ENCODE peak calls at places on chromosomes 5 and 9, in nine cellular contexts. Q is astrocyte; T is activated CD4-positive, alpha-beta T cell treated with anti-CD3 and anti-CD28 coated beads for 36 hours; E is psoas muscle; I is stimulated activated CD4-positive, alpha-beta T cell treated with anti-CD3 and anti-CD28 coated beads, Interleukin-1b, Interleukin-23, amount 100 ng/mL, for 24 hours; D is mucosa of descending colon; N is LoVo; K is IMR-90; B is GM23248. V is an unnamed sample.
A peak's percentile ranks its signal among the peaks of the same experiment; 100 is the strongest.

GRCh38 chr5:38265546-38266179 is 7.3 kb downstream of the EGFLAM start:
- DNase-seq in Q (peak; percentile 18), T (peak; percentile 70), E (peak; percentile 54), I (peak; percentile 7), D (peak; percentile 31), N (peak; percentile 67), K (peak; percentile 40), B (peak; percentile 63), V (peak; percentile 38)

GRCh38 chr9:135995816-135996215 is 34.6 kb upstream of the UBAC1 start:
- DNase-seq in Q (no peak), T (no peak), E (no peak), I (no peak), D (no peak), N (no peak), K (no peak), B (no peak), V (no peak)

GRCh38 chr5:35851282-35851681 is 5.4 kb upstream of the IL7R start:
- DNase-seq in Q (peak; percentile 27), T (no peak), E (no peak), I (no peak), D (no peak), N (no peak), K (peak; percentile 35), B (peak; percentile 77), V (no peak)

GRCh38 chr9:124960409-124960752 is 19.5 kb upstream of the GOLGA1 start:
- DNase-seq in Q (no peak), T (no peak), E (no peak), I (no peak), D (no peak), N (no peak), K (peak; percentile 83), B (peak; percentile 36), V (no peak)

GRCh38 chr5:107467137-107467932 is 203.4 kb downstream of the EFNA5 start:
- DNase-seq in Q (no peak), T (no peak), E (no peak), I (no peak), D (peak; percentile 44), N (no peak), K (no peak), B (no peak), V (no peak)

GRCh38 chr9:8365029-8365428 is 565.5 kb upstream of the DMAC1 start:
- DNase-seq in Q (peak; percentile 83), T (no peak), E (no peak), I (no peak), D (no peak), N (no peak), K (peak; percentile 76), B (no peak), V (no peak)

GRCh38 chr9:81082251-81082650 is 607.1 kb downstream of the TLE1 start:
- DNase-seq in Q (peak; percentile 65), T (no peak), E (no peak), I (no peak), D (no peak), N (no peak), K (peak; percentile 21), B (no peak), V (no peak)

GRCh38 chr5:79792518-79792917 is 102.9 kb downstream of the CMYA5 start:
- DNase-seq in Q (no peak), T (no peak), E (no peak), I (no peak), D (no peak), N (no peak), K (no peak), B (no peak), V (no peak)

GRCh38 chr5:83048277-83048676 is 28.9 kb downstream of the TMEM167A start:
- DNase-seq in Q (peak; percentile 31), T (no peak), E (no peak), I (no peak), D (no peak), N (no peak), K (peak; percentile 44), B (no peak), V (no peak)

GRCh38 chr9:130950039-130950311 is 10.9 kb upstream of the FIBCD1 start:
- DNase-seq in Q (no peak), T (no peak), E (no peak), I (no peak), D (no peak), N (no peak), K (no peak), B (no peak), V (no peak)

GRCh38 chr9:71854811-71855210 is 56.2 kb downstream of the ABHD17B start:
- DNase-seq in Q (no peak), T (no peak), E (no peak), I (no peak), D (no peak), N (no peak), K (no peak), B (no peak), V (peak; percentile 10)

GRCh38 chr5:141513021-141513626 is 24.2 kb downstream of the PCDHGC5 start:
- DNase-seq in Q (peak; percentile 60), T (peak; percentile 72), E (no peak), I (no peak), D (peak; percentile 65), N (no peak), K (peak; percentile 59), B (peak; percentile 83), V (no peak)

GRCh38 chr9:87827341-87827740 is 55.3 kb upstream of the SPATA31E1 start:
- DNase-seq in Q (peak; percentile 45), T (no peak), E (no peak), I (no peak), D (no peak), N (no peak), K (no peak), B (peak; percentile 33), V (no peak)

GRCh38 chr9:35370241-35370640 is 119.7 kb upstream of the RUSC2 start:
- DNase-seq in Q (no peak), T (no peak), E (no peak), I (no peak), D (no peak), N (no peak), K (no peak), B (no peak), V (no peak)

GRCh38 chr5:146107901-146108300 is 2.5 kb upstream of the PLAC8L1 start:
- DNase-seq in Q (peak; percentile 4), T (no peak), E (no peak), I (no peak), D (no peak), N (no peak), K (peak; percentile 31), B (peak; percentile 20), V (no peak)

GRCh38 chr5:88388476-88389170 is 120.0 kb upstream of the TMEM161B start:
- DNase-seq in Q (no peak), T (no peak), E (no peak), I (no peak), D (no peak), N (no peak), K (no peak), B (no peak), V (no peak)

GRCh38 chr5:126927424-126927823 is 102.9 kb downstream of the MARCHF3 start:
- DNase-seq in Q (no peak), T (no peak), E (no peak), I (no peak), D (no peak), N (no peak), K (no peak), B (no peak), V (no peak)

GRCh38 chr5:179874536-179875292 is 16.1 kb upstream of the MRNIP start:
- DNase-seq in Q (no peak), T (no peak), E (no peak), I (no peak), D (peak; percentile 16), N (no peak), K (no peak), B (no peak), V (no peak)

GRCh38 chr5:122629278-122629677 is 145.6 kb upstream of the SNX2 start:
- DNase-seq in Q (no peak), T (no peak), E (no peak), I (no peak), D (no peak), N (no peak), K (no peak), B (no peak), V (no peak)

V was measured in T47D.